ENCODE peak calls at places on chromosome 14, in seven cellular contexts. L, W, M, J, D, B and X are unnamed samples.

GRCh38 chr14:78302841-78303240 is 132.7 kb downstream of the NRXN3 start:
- DNase-seq in L (no peak), W (no peak), M (no peak), J (no peak), D (no peak), B (no peak), X (no peak)

GRCh38 chr14:96184737-96185136 is 19.9 kb upstream of the BDKRB2 start:
- DNase-seq in L (no peak), W (no peak), M (no peak), J (no peak), D (no peak), B (no peak), X (no peak)

GRCh38 chr14:48113713-48114112 is 438.3 kb upstream of the MDGA2 start:
- DNase-seq in L (no peak), W (no peak), M (no peak), J (no peak), D (no peak), B (no peak), X (no peak)

GRCh38 chr14:82411373-82411772 is 877.7 kb upstream of the SEL1L start:
- DNase-seq in L (no peak), W (no peak), M (no peak), J (no peak), D (no peak), B (no peak), X (no peak)

GRCh38 chr14:101116486-101117130 is 213.1 kb upstream of the RTL1 start:
- DNase-seq in L (no peak), W (no peak), M (no peak), J (no peak), D (no peak), B (no peak), X (peak)

GRCh38 chr14:50943943-50944646 is at the start of gene PYGL:
- DNase-seq in L (no peak), W (peak), M (peak), J (peak), D (no peak), B (peak), X (peak)

GRCh38 chr14:103296007-103296406 is 38.0 kb upstream of the EIF5 start:
- DNase-seq in L (no peak), W (peak), M (no peak), J (no peak), D (no peak), B (no peak), X (no peak)

GRCh38 chr14:101112351-101113107 is 209.0 kb upstream of the RTL1 start:
- DNase-seq in L (no peak), W (no peak), M (no peak), J (no peak), D (no peak), B (no peak), X (no peak)

GRCh38 chr14:22177870-22178269 is 411.2 kb downstream of the DAD1 start:
- DNase-seq in L (no peak), W (no peak), M (no peak), J (no peak), D (peak), B (no peak), X (no peak)

GRCh38 chr14:35506927-35507326 is 27.0 kb upstream of the INSM2 start:
- DNase-seq in L (no peak), W (no peak), M (no peak), J (no peak), D (no peak), B (no peak), X (no peak)

GRCh38 chr14:77485256-77485655 is 13.4 kb downstream of the ISM2 start:
- DNase-seq in L (no peak), W (no peak), M (no peak), J (no peak), D (no peak), B (no peak), X (no peak)

GRCh38 chr14:73266317-73266716 is 29.0 kb downstream of the PAPLN start:
- DNase-seq in L (no peak), W (no peak), M (no peak), J (no peak), D (no peak), B (no peak), X (no peak)

GRCh38 chr14:22070119-22070982 is 396.7 kb upstream of the OR4E1 start:
- DNase-seq in L (peak), W (peak), M (no peak), J (peak), D (peak), B (peak), X (no peak)

GRCh38 chr14:99732436-99733220 is 48.5 kb downstream of the CYP46A1 start:
- DNase-seq in L (no peak), W (no peak), M (no peak), J (no peak), D (no peak), B (peak), X (peak)

GRCh38 chr14:86420131-86420530 is 890.2 kb downstream of the FLRT2 start:
- DNase-seq in L (no peak), W (no peak), M (no peak), J (no peak), D (no peak), B (no peak), X (no peak)

GRCh38 chr14:33762462-33762861 is 188.4 kb downstream of the EGLN3 start:
- DNase-seq in L (no peak), W (no peak), M (no peak), J (no peak), D (no peak), B (no peak), X (no peak)

GRCh38 chr14:102295301-102295700 is 9.7 kb downstream of the MOK start:
- DNase-seq in L (no peak), W (no peak), M (peak), J (no peak), D (no peak), B (no peak), X (no peak)

GRCh38 chr14:37124617-37125016 is 47.8 kb downstream of the SLC25A21 start:
- DNase-seq in L (no peak), W (no peak), M (no peak), J (no peak), D (no peak), B (peak), X (no peak)

GRCh38 chr14:24224618-24225071 is 7.5 kb downstream of the NEDD8 start:
- DNase-seq in L (no peak), W (no peak), M (no peak), J (no peak), D (no peak), B (peak), X (no peak)

GRCh38 chr14:23094666-23095195 is at the start of gene ACIN1:
- DNase-seq in L (peak), W (peak), M (no peak), J (peak), D (peak), B (no peak), X (peak)

GRCh38 chr14:85867450-85867849 is 337.5 kb downstream of the FLRT2 start:
- DNase-seq in L (no peak), W (no peak), M (peak), J (no peak), D (no peak), B (no peak), X (no peak)

GRCh38 chr14:94077111-94077821 is 3.7 kb downstream of the DDX24 start:
- DNase-seq in L (no peak), W (no peak), M (no peak), J (no peak), D (no peak), B (no peak), X (no peak)

GRCh38 chr14:64920465-64920864 is 6.2 kb downstream of the CHURC1 start:
- DNase-seq in L (no peak), W (no peak), M (no peak), J (no peak), D (no peak), B (no peak), X (no peak)

GRCh38 chr14:101587403-101587998 is 26.2 kb downstream of the DIO3 start:
- DNase-seq in L (no peak), W (no peak), M (no peak), J (no peak), D (no peak), B (no peak), X (no peak)

GRCh38 chr14:48398675-48399282 is 723.4 kb upstream of the MDGA2 start:
- DNase-seq in L (no peak), W (peak), M (peak), J (no peak), D (peak), B (no peak), X (no peak)

GRCh38 chr14:30603402-30603801 is 18.7 kb upstream of the SCFD1 start:
- DNase-seq in L (no peak), W (no peak), M (no peak), J (no peak), D (no peak), B (no peak), X (no peak)

GRCh38 chr14:72945628-72946027 is 19.4 kb downstream of the DCAF4 start:
- DNase-seq in L (no peak), W (no peak), M (no peak), J (no peak), D (no peak), B (no peak), X (no peak)

GRCh38 chr14:95335071-95335470 is 15.4 kb upstream of the CLMN start:
- DNase-seq in L (no peak), W (no peak), M (no peak), J (no peak), D (no peak), B (no peak), X (no peak)

GRCh38 chr14:85058170-85058569 is 471.8 kb upstream of the FLRT2 start:
- DNase-seq in L (no peak), W (no peak), M (no peak), J (no peak), D (no peak), B (no peak), X (no peak)

GRCh38 chr14:33480589-33481184 is 470.2 kb downstream of the EGLN3 start:
- DNase-seq in L (no peak), W (no peak), M (no peak), J (no peak), D (no peak), B (no peak), X (no peak)

GRCh38 chr14:21346532-21347135 is 37.2 kb downstream of the SUPT16H start:
- DNase-seq in L (no peak), W (no peak), M (no peak), J (no peak), D (no peak), B (no peak), X (no peak)

GRCh38 chr14:37515761-37516160 is 79.3 kb downstream of the FOXA1 start:
- DNase-seq in L (no peak), W (no peak), M (no peak), J (no peak), D (no peak), B (no peak), X (no peak)

GRCh38 chr14:77339407-77339806 is 18.6 kb downstream of the GSTZ1 start:
- DNase-seq in L (no peak), W (no peak), M (no peak), J (no peak), D (no peak), B (no peak), X (no peak)

GRCh38 chr14:36317650-36318049 is 2.8 kb downstream of the MBIP start:
- DNase-seq in L (no peak), W (no peak), M (peak), J (no peak), D (no peak), B (no peak), X (no peak)

GRCh38 chr14:100839573-100840175 is 13.8 kb downstream of the MEG3 start:
- DNase-seq in L (no peak), W (peak), M (no peak), J (no peak), D (no peak), B (no peak), X (no peak)

GRCh38 chr14:34501004-34501580 is 38.4 kb downstream of the EAPP start:
- DNase-seq in L (no peak), W (no peak), M (no peak), J (no peak), D (no peak), B (no peak), X (no peak)

GRCh38 chr14:61535470-61535869 is 159.8 kb upstream of the HIF1A start:
- DNase-seq in L (no peak), W (no peak), M (no peak), J (no peak), D (no peak), B (no peak), X (no peak)

GRCh38 chr14:37466003-37466622 is 128.9 kb downstream of the FOXA1 start:
- DNase-seq in L (no peak), W (no peak), M (no peak), J (no peak), D (no peak), B (no peak), X (no peak)

GRCh38 chr14:50668852-50669194 is 717 bp upstream of the SAV1 start:
- DNase-seq in L (no peak), W (no peak), M (no peak), J (no peak), D (no peak), B (no peak), X (no peak)

GRCh38 chr14:53538316-53538851 is 385.3 kb upstream of the DDHD1 start:
- DNase-seq in L (no peak), W (no peak), M (no peak), J (no peak), D (no peak), B (no peak), X (no peak)

GRCh38 chr14:53537421-53538315 is 384.5 kb upstream of the DDHD1 start:
- DNase-seq in L (no peak), W (no peak), M (no peak), J (no peak), D (no peak), B (no peak), X (no peak)

GRCh38 chr14:53533384-53533975 is 380.4 kb upstream of the DDHD1 start:
- DNase-seq in L (no peak), W (no peak), M (no peak), J (no peak), D (no peak), B (no peak), X (no peak)

GRCh38 chr14:53534841-53535240 is 381.7 kb upstream of the DDHD1 start:
- DNase-seq in L (no peak), W (no peak), M (no peak), J (no peak), D (no peak), B (no peak), X (no peak)

GRCh38 chr14:53536446-53536845 is 383.3 kb upstream of the DDHD1 start:
- DNase-seq in L (no peak), W (no peak), M (no peak), J (no peak), D (no peak), B (no peak), X (no peak)
- TF ChIP-seq CTCF in L (no peak), W (no peak), M (no peak), J (no peak), D (no peak), B (no peak), X (no peak)

GRCh38 chr14:68606644-68607043 is 186.2 kb downstream of the ZFP36L1 start:
- DNase-seq in L (no peak), W (no peak), M (no peak), J (no peak), D (no peak), B (no peak), X (no peak)
- H3K27ac ChIP-seq in L (no peak), W (peak), M (peak), J (no peak), D (no peak), B (peak), X (peak)

GRCh38 chr14:54762296-54762695 is 140.3 kb downstream of the GCH1 start:
- DNase-seq in L (no peak), W (no peak), M (no peak), J (no peak), D (no peak), B (no peak), X (no peak)

GRCh38 chr14:54760866-54761265 is 141.8 kb downstream of the GCH1 start:
- DNase-seq in L (no peak), W (no peak), M (no peak), J (no peak), D (no peak), B (peak), X (no peak)

GRCh38 chr14:54761835-54762234 is 140.8 kb downstream of the GCH1 start:
- DNase-seq in L (no peak), W (no peak), M (no peak), J (no peak), D (no peak), B (no peak), X (no peak)

GRCh38 chr14:54758041-54758440 is 144.6 kb downstream of the GCH1 start:
- DNase-seq in L (no peak), W (no peak), M (no peak), J (no peak), D (no peak), B (no peak), X (no peak)

DNA sequence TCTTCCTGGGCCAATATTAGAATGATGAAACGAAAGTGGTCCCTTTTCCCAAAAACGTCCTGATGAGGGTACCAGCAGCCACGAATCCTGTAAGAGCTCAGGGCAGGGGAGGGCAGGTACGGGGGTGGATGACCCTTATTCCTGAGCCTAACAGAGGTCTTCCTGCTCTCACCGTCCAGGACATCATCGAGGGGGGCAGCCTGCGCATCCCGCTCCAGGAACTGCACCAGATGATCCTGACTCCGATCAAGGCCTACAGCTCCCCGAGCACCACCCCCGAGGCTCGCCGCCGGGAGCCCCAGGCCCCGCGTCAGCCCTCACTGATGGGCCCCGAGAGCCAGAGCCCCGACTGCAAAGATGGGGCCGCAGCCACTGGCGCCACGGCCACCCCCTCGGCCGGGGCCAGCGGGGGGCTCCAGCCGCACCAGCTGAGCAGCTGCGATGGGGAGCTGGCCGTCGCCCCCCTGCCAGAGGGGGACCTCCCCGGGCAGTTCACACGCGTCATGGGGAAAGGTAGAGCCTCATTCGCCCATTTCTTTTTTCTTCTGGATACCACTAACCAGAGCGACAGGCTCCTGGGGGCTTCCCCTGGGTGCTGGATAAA is 142.5 kb downstream of the GCH1 start:
- DNase-seq in L (no peak), W (no peak), M (no peak), J (no peak), D (no peak), B (no peak), X (no peak)
- TF ChIP-seq CTCF in L (no peak), W (no peak), M (no peak), J (no peak), D (no peak), B (no peak), X (no peak)

GRCh38 chr14:81211844-81212243 is 8.9 kb downstream of the GTF2A1 start:
- DNase-seq in L (peak), W (peak), M (no peak), J (peak), D (peak), B (peak), X (no peak)

GRCh38 chr14:81206115-81206514 is 14.6 kb downstream of the GTF2A1 start:
- DNase-seq in L (no peak), W (no peak), M (no peak), J (no peak), D (no peak), B (no peak), X (no peak)

GRCh38 chr14:81205639-81206038 is 15.1 kb downstream of the GTF2A1 start:
- DNase-seq in L (no peak), W (no peak), M (no peak), J (no peak), D (no peak), B (no peak), X (no peak)

GRCh38 chr14:81208489-81208888 is 12.3 kb downstream of the GTF2A1 start:
- DNase-seq in L (no peak), W (no peak), M (no peak), J (no peak), D (peak), B (no peak), X (no peak)

DNA sequence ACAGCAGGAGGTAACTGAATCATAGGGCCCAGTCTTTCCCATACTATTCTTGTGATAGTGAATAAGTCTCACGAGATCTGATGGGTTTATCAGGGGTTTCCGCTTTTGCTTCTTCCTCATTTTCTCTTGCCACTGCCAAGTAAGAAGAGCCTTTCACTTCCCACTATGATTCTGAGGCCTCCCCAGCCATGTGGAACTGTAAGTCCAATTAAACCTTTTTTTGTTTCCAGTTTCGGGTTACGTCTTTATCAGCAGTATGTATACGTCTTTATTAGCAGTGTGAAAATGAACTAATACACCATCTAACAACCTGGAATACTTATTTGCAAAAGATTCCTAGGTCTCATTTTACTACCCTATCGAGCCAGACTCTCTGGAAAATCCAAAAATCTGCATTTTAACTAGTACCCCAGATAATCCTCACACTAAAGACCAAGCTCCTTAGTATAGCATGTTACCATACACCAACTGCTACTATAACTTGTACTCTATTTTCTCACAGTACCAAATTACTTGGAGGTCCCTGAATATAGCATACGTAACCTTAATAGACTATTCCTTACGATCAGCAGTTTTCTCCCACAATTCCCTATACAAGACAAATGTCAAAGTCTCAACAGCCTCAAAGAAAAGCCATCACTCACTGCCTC is 11.4 kb downstream of the GTF2A1 start:
- DNase-seq in L (no peak), W (no peak), M (no peak), J (no peak), D (no peak), B (no peak), X (no peak)
- H3K27ac ChIP-seq in L (no peak), W (peak), M (no peak), J (no peak), D (no peak), B (no peak), X (no peak)